ENCODE peak calls at places on chromosome 20, in six cellular contexts. D is cardiac muscle cell; G is adrenal gland; Y is CD8-positive, alpha-beta T cell; O is fibroblast of pulmonary artery; N is GM12878. F is an unnamed sample.

GRCh38 chr20:20664795-20665194 is 47.6 kb downstream of the RALGAPA2 start:
- DNase-seq in O (peak), G (peak), Y (no peak), N (no peak), D (peak), F (peak)

GRCh38 chr20:62020935-62021701 is 44.6 kb downstream of the TAF4 start:
- DNase-seq in N (no peak), Y (no peak), G (no peak), D (no peak), O (peak), F (no peak)

GRCh38 chr20:57583289-57584257 is 22.7 kb downstream of the PCK1 start:
- DNase-seq in N (no peak), Y (no peak), G (no peak), D (no peak), O (no peak), F (no peak)

GRCh38 chr20:58071991-58072390 is 156.5 kb downstream of the ANKRD60 start:
- DNase-seq in Y (no peak), O (no peak), D (no peak), G (no peak), N (no peak), F (no peak)

GRCh38 chr20:35303735-35304431 is 11.7 kb upstream of the FAM83C start:
- DNase-seq in G (peak), O (peak), D (peak), N (peak), Y (peak), F (peak)

GRCh38 chr20:49985157-49985556 is 2.4 kb downstream of the SNAI1 start:
- DNase-seq in D (no peak), O (no peak), G (no peak), N (no peak), Y (no peak), F (no peak)

GRCh38 chr20:57810511-57811372 is 100.9 kb upstream of the PMEPA1 start:
- DNase-seq in D (no peak), O (no peak), N (no peak), G (no peak), Y (no peak), F (peak)

GRCh38 chr20:45860573-45861011 is 3.2 kb downstream of the ZSWIM3 start:
- DNase-seq in O (no peak), N (no peak), G (no peak), D (no peak), Y (no peak), F (no peak)

GRCh38 chr20:34922654-34923381 is 32.8 kb downstream of the GSS start:
- DNase-seq in Y (no peak), O (peak), D (no peak), N (no peak), G (no peak), F (no peak)

GRCh38 chr20:48285656-48286055 is 500.4 kb upstream of the SULF2 start:
- DNase-seq in O (no peak), D (no peak), G (no peak), N (no peak), Y (no peak), F (no peak)

GRCh38 chr20:47205577-47206123 is 150.8 kb downstream of the ZMYND8 start:
- DNase-seq in D (peak), Y (no peak), O (peak), N (peak), G (no peak), F (peak)

GRCh38 chr20:10922521-10922920 is 248.7 kb upstream of the JAG1 start:
- DNase-seq in N (no peak), D (no peak), O (no peak), G (no peak), Y (no peak), F (no peak)

DNA sequence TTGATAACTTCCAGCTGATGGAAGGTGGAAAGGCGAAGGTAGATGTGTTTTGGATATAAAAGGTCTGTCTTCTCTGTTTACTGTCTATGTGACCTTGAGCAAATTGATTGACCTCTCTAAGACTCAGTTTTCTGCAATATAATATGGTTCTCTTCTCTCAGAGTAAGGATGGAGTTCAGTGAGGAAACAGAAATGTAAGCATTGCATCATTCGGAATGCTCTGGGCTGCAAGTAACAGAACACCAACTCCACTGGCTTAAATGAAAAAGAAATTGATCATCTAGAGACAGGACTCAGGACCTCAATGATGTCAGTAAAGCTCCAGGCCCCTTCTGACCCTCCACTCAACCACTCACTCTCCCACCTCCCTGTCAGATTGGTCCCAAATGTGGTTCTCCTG is 31.9 kb downstream of the FAM110A start:
- DNase-seq in D (no peak), O (no peak), N (no peak), G (no peak), Y (no peak), F (no peak)
- TF ChIP-seq CTCF in D (no peak), O (no peak), N (no peak), G (no peak), Y (no peak), F (no peak)

DNA sequence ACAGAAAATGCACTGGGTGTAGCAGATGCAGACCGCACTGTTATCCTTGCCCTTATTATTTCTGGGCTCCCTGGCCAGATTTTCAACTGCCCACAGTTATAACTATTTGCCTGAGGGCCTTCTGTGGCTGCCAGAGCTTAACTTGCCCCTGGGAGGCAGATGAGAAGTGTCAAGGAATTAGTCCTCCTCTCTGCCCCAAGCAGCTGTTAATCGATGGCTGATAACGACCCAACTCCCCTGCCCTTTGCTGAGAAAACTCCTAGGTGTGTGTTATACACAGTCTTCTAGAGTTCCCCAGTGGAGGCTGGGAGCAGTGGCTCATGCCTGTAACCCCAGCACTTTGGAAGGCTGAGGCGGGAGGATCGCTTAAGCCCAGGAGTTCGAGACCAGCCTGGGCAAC is 44.4 kb upstream of the SHLD1 start:
- DNase-seq in N (no peak), O (no peak), G (no peak), Y (no peak), D (no peak), F (no peak)
- TF ChIP-seq CTCF in N (no peak), O (no peak), G (no peak), Y (no peak), D (no peak), F (no peak)

DNA sequence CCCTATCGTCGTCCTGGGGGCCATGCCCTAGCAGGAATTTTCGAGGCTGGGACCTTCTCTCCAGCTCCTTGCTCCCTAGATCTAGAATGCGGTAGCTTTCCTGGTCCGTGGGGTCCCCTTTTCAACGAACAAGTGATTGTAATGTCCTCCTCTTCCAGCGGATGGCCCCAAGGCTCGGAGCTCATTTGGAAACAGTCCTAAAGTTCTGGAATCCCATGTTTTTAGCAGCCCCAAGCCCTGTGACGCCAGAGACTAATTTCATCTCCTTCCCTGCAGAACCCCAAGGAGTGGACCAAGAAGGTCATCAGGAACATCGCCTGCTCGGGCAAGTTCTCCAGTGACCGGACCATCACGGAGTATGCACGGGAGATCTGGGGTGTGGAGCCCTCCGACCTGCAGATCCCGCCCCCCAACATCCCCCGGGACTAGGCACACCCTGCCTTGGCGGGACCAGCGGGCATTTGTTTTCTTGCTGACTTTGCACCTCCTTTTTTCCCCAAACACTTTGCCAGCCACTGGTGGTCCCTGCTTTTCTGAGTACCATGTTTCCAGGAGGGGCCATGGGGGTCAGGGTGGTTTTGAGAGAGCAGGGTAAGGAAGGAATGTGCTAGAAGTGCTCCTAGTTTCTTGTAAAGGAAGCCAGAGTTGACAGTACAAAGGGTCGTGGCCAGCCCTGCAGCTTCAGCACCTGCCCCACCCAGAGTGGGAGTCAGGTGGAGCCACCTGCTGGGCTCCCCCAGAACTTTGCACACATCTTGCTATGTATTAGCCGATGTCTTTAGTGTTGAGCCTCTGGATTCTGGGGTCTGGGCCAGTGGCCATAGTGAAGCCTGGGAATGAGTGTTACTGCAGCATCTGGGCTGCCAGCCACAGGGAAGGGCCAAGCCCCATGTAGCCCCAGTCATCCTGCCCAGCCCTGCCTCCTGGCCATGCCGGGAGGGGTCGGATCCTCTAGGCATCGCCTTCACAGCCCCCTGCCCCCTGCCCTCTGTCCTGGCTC is 48.5 kb downstream of the PYGB start:
- DNase-seq in Y (peak), G (no peak), N (no peak), D (peak), O (no peak), F (no peak)
- TF ChIP-seq CTCF in Y (peak), G (peak), N (peak), D (peak), O (peak), F (peak)

DNA sequence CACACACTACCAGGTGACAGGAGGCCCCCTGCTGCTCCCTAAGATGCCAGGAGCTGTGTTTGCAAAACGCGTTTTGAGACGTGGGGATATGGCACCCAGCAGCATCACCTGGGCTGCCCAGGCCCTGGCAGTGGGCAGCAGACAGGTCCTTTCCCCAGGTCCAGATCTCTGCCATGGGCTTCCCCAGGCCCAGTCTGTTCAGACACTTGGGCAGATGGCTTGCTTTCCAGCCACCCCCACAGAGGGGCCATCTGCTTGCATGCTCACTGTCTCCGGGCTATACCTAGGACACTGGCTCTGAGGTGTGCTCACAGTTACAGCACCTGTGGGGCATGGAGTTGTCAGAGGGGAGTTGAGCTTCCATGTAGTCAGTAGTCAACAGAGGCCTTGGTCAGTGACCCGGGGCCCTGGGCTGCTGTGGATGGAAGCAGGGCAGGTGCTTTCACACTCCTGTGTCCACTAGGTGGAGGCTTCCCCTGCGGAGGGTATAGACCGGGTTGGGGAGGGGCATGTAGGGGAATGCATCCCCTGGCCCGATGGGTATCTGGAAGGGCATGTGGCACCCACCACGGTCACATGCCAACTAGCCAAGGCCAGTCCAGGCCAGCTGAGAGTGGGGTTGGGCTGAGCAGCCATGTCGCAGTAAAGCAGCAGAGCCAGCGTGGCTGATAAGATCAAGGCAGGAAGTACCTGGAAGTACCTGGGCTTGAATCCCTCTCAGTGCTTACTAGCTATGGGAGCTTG is 185.4 kb upstream of the SLC24A3 start:
- DNase-seq in O (no peak), N (no peak), D (no peak), Y (no peak), G (no peak), F (no peak)
- TF ChIP-seq CTCF in O (no peak), N (no peak), D (no peak), Y (no peak), G (no peak), F (no peak)

GRCh38 chr20:9353916-9354276 is 160.5 kb upstream of the LAMP5 start:
- DNase-seq in G (no peak), Y (no peak), D (no peak), O (peak), N (no peak), F (no peak)

GRCh38 chr20:9354579-9354978 is 159.8 kb upstream of the LAMP5 start:
- DNase-seq in G (no peak), N (no peak), Y (no peak), O (no peak), D (no peak), F (no peak)

GRCh38 chr20:9352740-9353139 is 161.7 kb upstream of the LAMP5 start:
- DNase-seq in Y (no peak), D (no peak), G (no peak), N (no peak), O (no peak), F (no peak)

GRCh38 chr20:9349256-9349655 is 165.1 kb upstream of the LAMP5 start:
- DNase-seq in Y (no peak), D (no peak), G (no peak), N (no peak), O (no peak), F (no peak)

DNA sequence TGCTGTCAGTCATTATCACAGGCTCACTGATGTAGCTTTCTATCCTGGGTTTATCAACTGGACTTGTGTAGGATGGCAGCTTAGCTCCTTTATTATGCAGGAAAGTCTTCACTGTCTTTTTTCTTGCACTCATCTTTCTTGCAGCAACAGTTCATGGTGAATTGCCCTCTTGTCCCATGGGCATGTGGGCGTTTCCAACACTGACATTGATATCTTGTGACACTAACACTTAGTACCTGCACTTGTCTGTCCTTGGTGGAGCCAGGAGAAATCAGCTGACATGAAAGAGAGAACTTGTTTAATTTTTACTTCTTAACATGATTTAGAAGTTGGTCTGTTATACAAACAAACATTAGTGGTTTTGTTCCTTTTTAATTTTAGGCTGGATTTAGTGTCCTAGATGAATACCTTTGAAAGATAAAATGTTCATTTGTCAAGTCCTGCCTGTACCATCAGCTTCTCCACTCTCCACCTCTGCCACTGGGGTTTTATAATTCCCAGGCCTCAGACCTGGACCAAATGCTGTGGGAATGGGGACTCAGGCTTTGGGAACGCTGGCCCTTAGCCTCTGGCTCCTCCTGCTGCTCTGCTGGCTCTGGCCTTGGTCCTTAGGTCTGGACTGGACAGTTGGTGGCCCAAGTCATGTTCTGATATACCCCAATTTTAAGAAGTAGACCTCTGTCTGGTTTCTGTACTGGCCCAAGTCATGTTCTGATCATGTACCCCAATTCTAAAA is 161.0 kb upstream of the LAMP5 start:
- DNase-seq in G (no peak), Y (no peak), N (no peak), D (peak), O (peak), F (no peak)
- TF ChIP-seq CTCF in G (no peak), Y (no peak), N (no peak), D (peak), O (no peak), F (no peak)

GRCh38 chr20:3358676-3359340 is 48.7 kb downstream of the DNAAF9 start:
- DNase-seq in D (no peak), Y (no peak), O (no peak), G (no peak), N (no peak), F (no peak)
- TF ChIP-seq CTCF in D (no peak), Y (no peak), O (no peak), G (no peak), N (no peak), F (no peak)

GRCh38 chr20:39066464-39066863 is 104.3 kb downstream of the DHX35 start:
- DNase-seq in G (no peak), O (no peak), Y (no peak), N (no peak), D (peak), F (peak)
- TF ChIP-seq CTCF in G (no peak), O (no peak), Y (no peak), N (no peak), D (no peak), F (peak)

F was measured in nephron progenitor cell.